ENCODE peak calls at places on chromosomes 7 and 10, in five cellular contexts. F is MM.1S, O is AG04449, M is A549, B is astrocyte of the spinal cord. L is an unnamed sample.
A peak's percentile ranks its signal among the peaks of the same experiment; 100 is the strongest.

GRCh38 chr7:55065511-55066229 is 46.9 kb downstream of the EGFR start:
- DNase-seq in F (no peak), O (peak; percentile 68), M (peak; percentile 84), B (peak; percentile 92), L (no peak)

GRCh38 chr10:66982792-66983481 is 57.1 kb downstream of the LRRTM3 start:
- DNase-seq in F (no peak), O (no peak), M (no peak), B (no peak), L (no peak)

GRCh38 chr7:117937049-117937448 is 63.8 kb upstream of the CTTNBP2 start:
- DNase-seq in F (no peak), O (no peak), M (no peak), B (no peak), L (no peak)

GRCh38 chr7:150367677-150368097 is 935 bp upstream of the REPIN1 start:
- DNase-seq in F (no peak), O (no peak), M (no peak), B (no peak), L (no peak)

GRCh38 chr10:78408671-78409472 is 375.2 kb downstream of the RPS24 start:
- DNase-seq in F (no peak), O (no peak), M (no peak), B (peak; percentile 43), L (no peak)

GRCh38 chr10:122997864-122998263 is 10.7 kb downstream of the IKZF5 start:
- DNase-seq in F (peak; percentile 21), O (no peak), M (no peak), B (no peak), L (no peak)

GRCh38 chr7:158819571-158820203 is 9.6 kb downstream of the ESYT2 start:
- DNase-seq in F (no peak), O (no peak), M (no peak), B (no peak), L (no peak)

GRCh38 chr10:8069108-8069507 is 14.6 kb downstream of the GATA3 start:
- DNase-seq in F (no peak), O (no peak), M (no peak), B (no peak), L (no peak)

GRCh38 chr7:22499044-22499443 is 944 bp downstream of the STEAP1B start:
- DNase-seq in F (no peak), O (no peak), M (no peak), B (no peak), L (no peak)

GRCh38 chr10:72976886-72977285 is 22.3 kb upstream of the PLA2G12B start:
- DNase-seq in F (no peak), O (no peak), M (no peak), B (no peak), L (no peak)

GRCh38 chr7:9453521-9453920 is 1020.1 kb downstream of the NXPH1 start:
- DNase-seq in F (no peak), O (no peak), M (no peak), B (no peak), L (no peak)

GRCh38 chr7:143958781-143959180 is 4.1 kb downstream of the OR2F1 start:
- DNase-seq in F (no peak), O (no peak), M (no peak), B (no peak), L (no peak)

GRCh38 chr10:101601541-101601940 is 13.4 kb downstream of the DPCD start:
- DNase-seq in F (no peak), O (no peak), M (no peak), B (no peak), L (no peak)

GRCh38 chr7:39272111-39272510 is 294.1 kb upstream of the YAE1 start:
- DNase-seq in F (no peak), O (no peak), M (no peak), B (no peak), L (no peak)

GRCh38 chr7:1053816-1054370 is 9.5 kb downstream of the GPR146 start:
- DNase-seq in F (no peak), O (no peak), M (no peak), B (no peak), L (no peak)

GRCh38 chr10:22597142-22597541 is 117.2 kb downstream of the PIP4K2A start:
- DNase-seq in F (no peak), O (no peak), M (no peak), B (peak; percentile 44), L (peak; percentile 48)

GRCh38 chr7:55255501-55256445 is 109.4 kb upstream of the LANCL2 start:
- DNase-seq in F (peak; percentile 88), O (no peak), M (peak; percentile 85), B (peak; percentile 84), L (peak; percentile 85)

GRCh38 chr10:60910543-60910942 is 33.4 kb downstream of the RHOBTB1 start:
- DNase-seq in F (peak; percentile 85), O (no peak), M (no peak), B (no peak), L (no peak)

GRCh38 chr10:46516660-46517416 is 39.6 kb downstream of the GPRIN2 start:
- DNase-seq in F (no peak), O (peak; percentile 72), M (peak; percentile 85), B (peak; percentile 76), L (no peak)

GRCh38 chr10:48809261-48809660 is 124.6 kb downstream of the WDFY4 start:
- DNase-seq in F (no peak), O (no peak), M (no peak), B (no peak), L (no peak)

GRCh38 chr7:100119701-100120517 is 475 bp downstream of the CNPY4 start:
- DNase-seq in F (peak; percentile 46), O (no peak), M (peak; percentile 68), B (peak; percentile 67), L (peak; percentile 79)

GRCh38 chr10:36023939-36024338 is 381.8 kb upstream of the FZD8 start:
- DNase-seq in F (no peak), O (peak; percentile 54), M (peak; percentile 69), B (peak; percentile 69), L (no peak)

GRCh38 chr10:132418520-132419416 is 21.8 kb downstream of the PWWP2B start:
- DNase-seq in F (no peak), O (no peak), M (peak; percentile 71), B (no peak), L (no peak)

GRCh38 chr10:60426425-60426824 is 36.8 kb upstream of the ANK3 start:
- DNase-seq in F (no peak), O (peak; percentile 72), M (peak; percentile 71), B (peak; percentile 93), L (no peak)

GRCh38 chr7:128861957-128862570 is 592 bp upstream of the ATP6V1F start:
- DNase-seq in F (no peak), O (no peak), M (no peak), B (no peak), L (no peak)

GRCh38 chr7:96563409-96563808 is 146.2 kb downstream of the SEM1 start:
- DNase-seq in F (no peak), O (no peak), M (no peak), B (no peak), L (no peak)

GRCh38 chr7:104271948-104272347 is 56.5 kb upstream of the LHFPL3 start:
- DNase-seq in F (no peak), O (no peak), M (no peak), B (no peak), L (no peak)

GRCh38 chr7:104264281-104264680 is 56.5 kb upstream of the ORC5 start:
- DNase-seq in F (no peak), O (no peak), M (no peak), B (peak; percentile 10), L (no peak)

GRCh38 chr7:104272767-104273384 is 55.5 kb upstream of the LHFPL3 start:
- DNase-seq in F (peak; percentile 54), O (peak; percentile 10), M (peak; percentile 41), B (peak; percentile 49), L (peak; percentile 25)

GRCh38 chr7:104267701-104268368 is 60.0 kb upstream of the ORC5 start:
- DNase-seq in F (peak; percentile 18), O (no peak), M (peak; percentile 4), B (peak; percentile 27), L (no peak)
- TF ChIP-seq CTCF in F (peak; percentile 65), O (peak; percentile 44), M (peak; percentile 32), B (peak; percentile 60), L (peak; percentile 27)

GRCh38 chr10:75430000-75430763 is 1.2 kb upstream of the LRMDA start:
- DNase-seq in F (no peak), O (no peak), M (peak; percentile 50), B (no peak), L (no peak)
- TF ChIP-seq CTCF in F (no peak), O (no peak), M (no peak), B (no peak), L (no peak)

DNA sequence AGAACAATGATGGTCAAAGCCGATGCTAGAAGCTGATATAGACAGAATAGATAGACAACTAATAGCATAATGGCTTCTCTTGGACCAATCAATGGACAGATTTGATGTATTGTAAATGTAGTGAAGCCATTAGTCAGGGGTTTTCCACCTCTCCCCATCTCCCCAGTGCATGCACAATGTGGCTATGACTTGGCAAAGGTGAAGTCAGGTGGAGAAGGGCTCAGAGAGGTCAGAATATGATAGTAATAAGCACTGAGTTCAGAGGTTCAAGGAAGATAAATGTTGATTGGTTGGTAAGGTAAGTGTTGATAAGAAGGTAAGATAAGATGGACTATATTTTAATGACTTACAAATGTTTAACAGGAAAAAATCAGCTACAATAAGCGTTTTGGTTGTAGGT is 28.5 kb downstream of the BLNK start:
- DNase-seq in F (no peak), O (no peak), M (no peak), B (no peak), L (no peak)
- TF ChIP-seq CTCF in F (no peak), O (no peak), M (no peak), B (no peak), L (no peak)

GRCh38 chr10:94225589-94225988 is 137.2 kb downstream of the NOC3L start:
- DNase-seq in F (no peak), O (no peak), M (peak; percentile 45), B (no peak), L (no peak)
- TF ChIP-seq CTCF in F (no peak), O (no peak), M (peak; percentile 49), B (no peak), L (no peak)

DNA sequence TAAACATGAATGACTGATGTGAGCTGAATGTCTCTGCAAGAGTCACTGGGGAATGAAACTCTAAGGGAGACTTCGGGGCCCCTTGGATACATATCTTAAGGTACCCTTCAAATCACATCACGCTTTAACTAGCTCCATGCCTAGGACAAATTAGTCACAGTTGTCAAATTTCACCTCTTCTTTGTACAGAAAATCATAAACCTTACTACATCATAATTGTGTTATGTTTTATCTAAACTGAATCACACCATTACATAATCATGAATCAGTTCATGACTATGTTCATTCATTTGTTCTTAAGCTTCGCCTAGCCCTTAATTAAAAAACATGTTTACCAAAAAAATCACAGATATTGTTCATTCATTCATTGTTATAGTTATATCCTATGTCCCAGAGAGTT is 2.1 kb upstream of the SLC13A1 start:
- DNase-seq in F (no peak), O (no peak), M (no peak), B (no peak), L (no peak)
- TF ChIP-seq CTCF in F (no peak), O (no peak), M (no peak), B (no peak), L (no peak)

GRCh38 chr7:15326044-15326644 is 235.7 kb downstream of the AGMO start:
- DNase-seq in F (peak; percentile 39), O (no peak), M (peak; percentile 31), B (peak; percentile 50), L (peak; percentile 2)
- TF ChIP-seq CTCF in F (peak; percentile 57), O (peak; percentile 43), M (peak; percentile 75), B (peak; percentile 54), L (no peak)

GRCh38 chr10:113475381-113475807 is 77.5 kb upstream of the HABP2 start:
- DNase-seq in F (no peak), O (peak; percentile 63), M (no peak), B (peak; percentile 23), L (no peak)
- TF ChIP-seq CTCF in F (no peak), O (peak; percentile 31), M (no peak), B (no peak), L (no peak)

L was measured in GM10248.